ENCODE peak calls at places on chromosomes 5 and 9, in six cellular contexts. J is skeletal muscle cell, I is IMR-90, E is cardiac fibroblast, W is suprapubic skin, S is BJ. D is an unnamed sample.

GRCh38 chr5:34751807-34752736 is 86.9 kb upstream of the TTC23L start:
- DNase-seq in I (no peak), E (peak; percentile 42), J (peak; percentile 80), S (no peak), W (no peak), D (no peak)

GRCh38 chr5:160629007-160629402 is 207.3 kb downstream of the PTTG1 start:
- DNase-seq in E (no peak), S (no peak), W (no peak), I (no peak), J (no peak), D (no peak)

GRCh38 chr9:73073337-73074175 is 78.1 kb upstream of the ANXA1 start:
- DNase-seq in W (no peak), E (no peak), J (no peak), S (peak; percentile 76), I (no peak), D (no peak)

GRCh38 chr9:93098236-93098946 is 2.4 kb downstream of the CARD19 start:
- DNase-seq in I (peak; percentile 98), J (peak; percentile 97), S (peak; percentile 84), E (peak; percentile 99), W (peak; percentile 95), D (peak; percentile 93)

GRCh38 chr9:119861801-119862200 is 492.6 kb upstream of the BRINP1 start:
- DNase-seq in W (no peak), E (no peak), I (no peak), S (no peak), J (no peak), D (no peak)

GRCh38 chr9:92947268-92948031 is at the start of gene FGD3:
- DNase-seq in I (no peak), W (no peak), J (no peak), E (peak; percentile 15), S (no peak), D (no peak)

GRCh38 chr9:118940477-118940876 is 428.8 kb downstream of the BRINP1 start:
- DNase-seq in I (no peak), W (no peak), S (no peak), J (no peak), E (no peak), D (no peak)

GRCh38 chr5:131747180-131748105 is 49.4 kb downstream of the FNIP1 start:
- DNase-seq in W (no peak), S (no peak), I (peak; percentile 48), J (no peak), E (no peak), D (no peak)

GRCh38 chr9:38062498-38063362 is 6.3 kb downstream of the SHB start:
- DNase-seq in S (no peak), I (peak; percentile 84), W (no peak), E (peak; percentile 64), J (peak; percentile 45), D (no peak)

GRCh38 chr5:61735531-61735930 is 403.5 kb downstream of the ZSWIM6 start:
- DNase-seq in S (no peak), E (no peak), W (no peak), I (no peak), J (no peak), D (peak; percentile 11)

GRCh38 chr5:56837956-56838355 is 22.6 kb downstream of the MAP3K1 start:
- DNase-seq in S (no peak), E (no peak), W (no peak), J (no peak), I (no peak), D (no peak)
- H3K4me3 ChIP-seq in S (no peak overlapping the region), E (no peak overlapping the region), W (no peak overlapping the region), J (no peak overlapping the region), I (no peak overlapping the region), D (no peak overlapping the region)

GRCh38 chr5:138354926-138355378 is 2.5 kb downstream of the KDM3B start:
- DNase-seq in S (peak; percentile 80), W (no peak), J (peak; percentile 45), I (peak; percentile 77), E (peak; percentile 83), D (peak; percentile 79)
- H3K4me3 ChIP-seq in S (peak overlapping the region; percentile 87), W (peak overlapping the region; percentile 92), J (no peak overlapping the region), I (no peak overlapping the region), E (peak overlapping the region; percentile 87), D (no peak overlapping the region)

GRCh38 chr5:124652892-124653441 is 93.5 kb downstream of the ZNF608 start:
- DNase-seq in W (no peak), E (no peak), J (no peak), I (no peak), S (no peak), D (no peak)

GRCh38 chr5:124652514-124652819 is 94.0 kb downstream of the ZNF608 start:
- DNase-seq in S (no peak), W (no peak), I (no peak), J (no peak), E (no peak), D (no peak)

GRCh38 chr5:124655943-124656459 is 90.4 kb downstream of the ZNF608 start:
- DNase-seq in J (peak; percentile 71), S (peak; percentile 38), W (no peak), E (peak; percentile 75), I (peak; percentile 94), D (no peak)

GRCh38 chr5:124654418-124654817 is 92.0 kb downstream of the ZNF608 start:
- DNase-seq in E (no peak), I (no peak), S (no peak), W (no peak), J (no peak), D (no peak)

GRCh38 chr5:124655211-124655880 is 91.1 kb downstream of the ZNF608 start:
- DNase-seq in J (no peak), I (no peak), E (peak; percentile 52), S (no peak), W (no peak), D (no peak)
- H3K4me3 ChIP-seq in J (peak overlapping the region; percentile 10), I (no peak overlapping the region), E (peak overlapping the region; percentile 4), S (no peak overlapping the region), W (peak overlapping the region; percentile 6), D (no peak overlapping the region)

GRCh38 chr9:37027582-37028424 is 6.3 kb downstream of the PAX5 start:
- DNase-seq in I (peak; percentile 81), S (no peak), J (peak; percentile 38), W (peak; percentile 79), E (peak; percentile 94), D (peak; percentile 13)
- H3K4me3 ChIP-seq in I (no peak overlapping the region), S (peak overlapping the region; percentile 7), J (no peak overlapping the region), W (peak overlapping the region; percentile 46), E (no peak overlapping the region), D (no peak overlapping the region)

DNA sequence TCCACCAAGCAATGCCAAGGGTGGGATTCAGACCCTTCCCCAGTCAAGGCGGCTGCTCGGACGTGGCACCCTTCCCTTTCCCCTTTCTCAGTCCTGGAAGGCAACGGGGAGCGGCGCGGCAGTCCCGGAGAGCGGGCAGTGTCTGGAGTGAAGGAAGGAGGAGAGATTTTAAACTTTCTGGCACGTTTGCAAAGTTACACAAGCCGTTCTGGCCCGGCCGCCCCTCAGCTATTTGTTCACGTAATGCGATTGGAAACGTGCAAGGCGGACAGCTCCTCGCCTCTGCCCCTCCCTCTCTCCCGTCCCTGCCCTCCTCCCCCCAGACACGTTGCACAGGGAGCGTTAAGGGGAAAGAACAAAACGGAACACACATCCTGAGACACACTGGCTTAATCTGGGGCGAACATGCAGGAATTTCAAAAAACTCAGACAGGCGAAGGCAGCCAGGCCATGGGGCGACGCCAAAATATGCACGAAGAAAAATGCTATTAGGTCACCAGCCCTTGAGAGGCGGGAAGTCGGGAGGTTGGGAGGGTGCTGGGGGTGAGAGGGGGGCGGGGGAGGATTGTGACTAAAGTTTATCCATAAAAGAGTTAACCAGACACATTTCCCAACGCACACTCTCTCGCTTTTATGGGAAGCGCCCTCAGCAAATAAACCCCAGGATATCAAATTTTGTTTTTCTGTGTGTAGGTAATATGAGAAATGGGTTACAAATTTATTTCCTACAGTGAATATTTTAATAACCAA is at the start of gene LOX:
- DNase-seq in J (peak; percentile 95), E (peak; percentile 97), S (peak; percentile 98), I (peak; percentile 98), W (peak; percentile 91), D (peak; percentile 96)
- H3K4me3 ChIP-seq in J (peak within 1 kb of the TSS; percentile 93), E (peak within 1 kb of the TSS; percentile 83), S (peak within 1 kb of the TSS; percentile 85), I (peak within 1 kb of the TSS; percentile 83), W (peak within 1 kb of the TSS; percentile 72), D (peak within 1 kb of the TSS; percentile 86)